ENCODE peak calls at places on chromosomes 16 and 17, in seven cellular contexts. One of them, this sample, is unnamed.

GRCh38 chr17:1416414-1416813 is 16.4 kb upstream of the YWHAE start:
- DNase-seq in GM12891: no peak
- DNase-seq in GM12878: no peak
- DNase-seq in GM12892: no peak
- DNase-seq in K562: no peak
- DNase-seq in H1: no peak
- DNase-seq in HepG2: no peak
- DNase-seq in this sample: no peak

GRCh38 chr17:62626719-62627218 is 701 bp upstream of the MRC2 start:
- DNase-seq in GM12892: no peak
- DNase-seq in GM12891: peak; percentile 44
- DNase-seq in HepG2: peak; percentile 31
- DNase-seq in H1: no peak
- DNase-seq in GM12878: no peak
- DNase-seq in K562: no peak
- DNase-seq in this sample: peak; percentile 88

GRCh38 chr17:38871247-38871991 is 1.6 kb downstream of the LASP1 start:
- DNase-seq in HepG2: peak; percentile 98
- DNase-seq in K562: peak; percentile 97
- DNase-seq in H1: no peak
- DNase-seq in GM12891: no peak
- DNase-seq in GM12878: peak; percentile 45
- DNase-seq in GM12892: no peak
- DNase-seq in this sample: no peak

GRCh38 chr16:89261691-89262563 is 44.4 kb downstream of the ZNF778 start:
- DNase-seq in K562: no peak
- DNase-seq in GM12891: no peak
- DNase-seq in HepG2: peak; percentile 62
- DNase-seq in H1: no peak
- DNase-seq in GM12878: no peak
- DNase-seq in GM12892: no peak
- DNase-seq in this sample: no peak

GRCh38 chr16:9703731-9704130 is 478.5 kb downstream of the GRIN2A start:
- DNase-seq in HepG2: no peak
- DNase-seq in GM12891: no peak
- DNase-seq in K562: no peak
- DNase-seq in GM12892: no peak
- DNase-seq in H1: no peak
- DNase-seq in GM12878: no peak
- DNase-seq in this sample: no peak

GRCh38 chr17:63963123-63963522 is 9.6 kb downstream of the SCN4A start:
- DNase-seq in H1: no peak
- DNase-seq in GM12878: no peak
- DNase-seq in GM12892: no peak
- DNase-seq in GM12891: no peak
- DNase-seq in K562: no peak
- DNase-seq in HepG2: no peak
- DNase-seq in this sample: no peak

GRCh38 chr16:23609929-23610328 is 13.8 kb upstream of the NDUFAB1 start:
- DNase-seq in K562: no peak
- DNase-seq in HepG2: no peak
- DNase-seq in H1: no peak
- DNase-seq in GM12892: no peak
- DNase-seq in GM12891: no peak
- DNase-seq in GM12878: no peak
- DNase-seq in this sample: no peak

GRCh38 chr16:88773812-88774291 is 11.2 kb downstream of the PIEZO1 start:
- DNase-seq in GM12878: no peak
- DNase-seq in GM12891: no peak
- DNase-seq in K562: peak; percentile 100
- DNase-seq in H1: no peak
- DNase-seq in GM12892: no peak
- DNase-seq in HepG2: no peak
- DNase-seq in this sample: no peak

GRCh38 chr16:397736-398332 is 835 bp downstream of the NME4 start:
- DNase-seq in K562: peak; percentile 74
- DNase-seq in GM12891: no peak
- DNase-seq in HepG2: peak; percentile 74
- DNase-seq in H1: peak; percentile 82
- DNase-seq in GM12878: no peak
- DNase-seq in GM12892: no peak
- DNase-seq in this sample: peak; percentile 81

GRCh38 chr16:88624977-88625576 is 13.3 kb upstream of the IL17C start:
- DNase-seq in GM12892: no peak
- DNase-seq in GM12891: no peak
- DNase-seq in H1: no peak
- DNase-seq in HepG2: no peak
- DNase-seq in GM12878: no peak
- DNase-seq in K562: no peak
- DNase-seq in this sample: no peak

GRCh38 chr16:9311303-9311954 is 220.0 kb downstream of the HAPSTR1 start:
- DNase-seq in K562: no peak
- DNase-seq in HepG2: no peak
- DNase-seq in GM12892: no peak
- DNase-seq in H1: peak; percentile 54
- DNase-seq in GM12878: no peak
- DNase-seq in GM12891: no peak
- DNase-seq in this sample: no peak

GRCh38 chr17:59428896-59429460 is 97.5 kb downstream of the YPEL2 start:
- DNase-seq in H1: no peak
- DNase-seq in GM12878: no peak
- DNase-seq in HepG2: no peak
- DNase-seq in K562: no peak
- DNase-seq in GM12892: no peak
- DNase-seq in GM12891: no peak
- DNase-seq in this sample: no peak

GRCh38 chr17:64064331-64064730 is 43.9 kb upstream of the ICAM2 start:
- DNase-seq in GM12892: no peak
- DNase-seq in GM12878: no peak
- DNase-seq in K562: no peak
- DNase-seq in GM12891: no peak
- DNase-seq in H1: no peak
- DNase-seq in HepG2: no peak
- DNase-seq in this sample: no peak

GRCh38 chr17:5719976-5720375 is 135.7 kb upstream of the NLRP1 start:
- DNase-seq in GM12878: no peak
- DNase-seq in GM12892: no peak
- DNase-seq in HepG2: no peak
- DNase-seq in GM12891: no peak
- DNase-seq in K562: no peak
- DNase-seq in H1: no peak
- DNase-seq in this sample: no peak

GRCh38 chr17:64160378-64160777 is 30.4 kb upstream of the ERN1 start:
- DNase-seq in GM12891: no peak
- DNase-seq in H1: no peak
- DNase-seq in GM12892: no peak
- DNase-seq in HepG2: no peak
- DNase-seq in K562: no peak
- DNase-seq in GM12878: no peak
- DNase-seq in this sample: peak; percentile 62

GRCh38 chr17:77209330-77209748 is 68.6 kb downstream of the SEC14L1 start:
- DNase-seq in K562: no peak
- DNase-seq in GM12892: no peak
- DNase-seq in GM12891: no peak
- DNase-seq in H1: no peak
- DNase-seq in HepG2: peak; percentile 69
- DNase-seq in GM12878: no peak
- DNase-seq in this sample: no peak

GRCh38 chr16:73172621-73173312 is 124.8 kb upstream of the ZFHX3 start:
- DNase-seq in K562: peak; percentile 4
- DNase-seq in GM12892: no peak
- DNase-seq in GM12891: no peak
- DNase-seq in HepG2: no peak
- DNase-seq in H1: peak; percentile 55
- DNase-seq in GM12878: no peak
- DNase-seq in this sample: peak; percentile 80

GRCh38 chr17:42252528-42253172 is 23.5 kb downstream of the STAT5B start:
- DNase-seq in GM12878: no peak
- DNase-seq in H1: no peak
- DNase-seq in GM12891: no peak
- DNase-seq in GM12892: no peak
- DNase-seq in K562: no peak
- DNase-seq in HepG2: no peak
- DNase-seq in this sample: no peak

GRCh38 chr17:19897901-19898300 is 30.2 kb upstream of the ULK2 start:
- DNase-seq in H1: no peak
- DNase-seq in GM12878: no peak
- DNase-seq in K562: no peak
- DNase-seq in HepG2: no peak
- DNase-seq in GM12891: no peak
- DNase-seq in GM12892: no peak
- DNase-seq in this sample: no peak

GRCh38 chr17:7223375-7223774 is 3.6 kb downstream of the ACADVL start:
- DNase-seq in GM12891: no peak
- DNase-seq in K562: no peak
- DNase-seq in HepG2: no peak
- DNase-seq in H1: no peak
- DNase-seq in GM12878: no peak
- DNase-seq in GM12892: no peak
- DNase-seq in this sample: no peak

GRCh38 chr16:89859809-89860075 is 13.7 kb upstream of the TCF25 start:
- DNase-seq in HepG2: no peak
- DNase-seq in K562: no peak
- DNase-seq in H1: no peak
- DNase-seq in GM12878: no peak
- DNase-seq in GM12891: no peak
- DNase-seq in GM12892: no peak
- DNase-seq in this sample: no peak

GRCh38 chr17:17173921-17174320 is 32.2 kb downstream of the PLD6 start:
- DNase-seq in HepG2: no peak
- DNase-seq in K562: no peak
- DNase-seq in GM12878: no peak
- DNase-seq in GM12892: no peak
- DNase-seq in H1: no peak
- DNase-seq in GM12891: no peak
- DNase-seq in this sample: no peak

GRCh38 chr17:17176341-17176740 is 29.8 kb downstream of the PLD6 start:
- DNase-seq in H1: no peak
- DNase-seq in GM12878: no peak
- DNase-seq in HepG2: no peak
- DNase-seq in K562: no peak
- DNase-seq in GM12891: no peak
- DNase-seq in GM12892: no peak
- DNase-seq in this sample: no peak

GRCh38 chr17:17175340-17175739 is 30.8 kb downstream of the PLD6 start:
- DNase-seq in GM12892: no peak
- DNase-seq in H1: no peak
- DNase-seq in HepG2: no peak
- DNase-seq in K562: no peak
- DNase-seq in GM12878: no peak
- DNase-seq in GM12891: no peak
- DNase-seq in this sample: no peak

GRCh38 chr17:17177186-17177585 is 28.9 kb downstream of the PLD6 start:
- DNase-seq in H1: no peak
- DNase-seq in K562: no peak
- DNase-seq in HepG2: no peak
- DNase-seq in GM12892: no peak
- DNase-seq in GM12878: no peak
- DNase-seq in GM12891: no peak
- DNase-seq in this sample: no peak

DNA sequence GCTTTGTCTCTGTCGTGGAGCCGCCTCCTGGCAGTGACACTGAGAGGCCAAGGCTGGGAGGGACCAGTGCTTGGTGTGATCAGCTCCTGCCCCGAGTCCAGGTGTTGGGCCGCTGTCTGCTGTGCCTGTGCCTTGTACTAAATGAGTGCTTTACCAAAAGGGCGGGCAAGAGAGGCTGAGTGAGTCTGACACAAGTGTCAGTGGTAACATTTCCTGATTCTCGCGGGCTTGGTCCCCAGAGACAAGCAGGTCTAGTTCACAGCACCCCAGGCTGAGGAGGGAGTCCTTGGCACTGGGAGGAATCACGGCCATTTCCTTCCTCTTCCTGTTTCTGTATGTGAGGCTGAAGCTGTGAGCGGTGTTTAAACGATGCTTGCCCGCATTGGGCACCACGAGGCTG is 30.2 kb downstream of the PLD6 start:
- DNase-seq in H1: no peak
- DNase-seq in K562: no peak
- DNase-seq in HepG2: no peak
- DNase-seq in GM12891: no peak
- DNase-seq in GM12878: no peak
- DNase-seq in GM12892: no peak
- DNase-seq in this sample: no peak
- TF ChIP-seq TAF1 in H1: no peak
- TF ChIP-seq TAF1 in K562: no peak
- TF ChIP-seq TAF1 in HepG2: no peak
- TF ChIP-seq TAF1 in GM12891: no peak
- TF ChIP-seq TAF1 in GM12878: no peak
- TF ChIP-seq TAF1 in GM12892: no peak
- TF ChIP-seq TAF1 in this sample: no peak

GRCh38 chr16:67029249-67030096 is 524 bp downstream of the CBFB start:
- DNase-seq in GM12878: no peak
- DNase-seq in HepG2: no peak
- DNase-seq in K562: peak; percentile 73
- DNase-seq in GM12891: peak; percentile 48
- DNase-seq in H1: peak; percentile 62
- DNase-seq in GM12892: peak; percentile 58
- DNase-seq in this sample: peak; percentile 75

GRCh38 chr16:67027046-67027445 is 1.9 kb upstream of the CBFB start:
- DNase-seq in GM12878: no peak
- DNase-seq in GM12892: no peak
- DNase-seq in GM12891: no peak
- DNase-seq in H1: peak; percentile 22
- DNase-seq in K562: no peak
- DNase-seq in HepG2: no peak
- DNase-seq in this sample: no peak

GRCh38 chr16:67026570-67026969 is 2.4 kb upstream of the CBFB start:
- DNase-seq in GM12892: no peak
- DNase-seq in H1: no peak
- DNase-seq in HepG2: no peak
- DNase-seq in GM12878: no peak
- DNase-seq in K562: no peak
- DNase-seq in GM12891: no peak
- DNase-seq in this sample: no peak

GRCh38 chr16:67028555-67029248 is at the start of gene CBFB:
- DNase-seq in K562: peak; percentile 96
- DNase-seq in HepG2: peak; percentile 90
- DNase-seq in GM12891: peak; percentile 98
- DNase-seq in GM12878: peak; percentile 75
- DNase-seq in GM12892: peak; percentile 98
- DNase-seq in H1: peak; percentile 91
- DNase-seq in this sample: peak; percentile 99

GRCh38 chr16:67028167-67028554 is 788 bp upstream of the CBFB start:
- DNase-seq in GM12891: no peak
- DNase-seq in K562: no peak
- DNase-seq in H1: no peak
- DNase-seq in GM12878: no peak
- DNase-seq in HepG2: no peak
- DNase-seq in GM12892: no peak
- DNase-seq in this sample: no peak
- TF ChIP-seq TAF1 in GM12891: no peak
- TF ChIP-seq TAF1 in K562: no peak
- TF ChIP-seq TAF1 in H1: no peak
- TF ChIP-seq TAF1 in GM12878: no peak
- TF ChIP-seq TAF1 in HepG2: no peak
- TF ChIP-seq TAF1 in GM12892: no peak
- TF ChIP-seq TAF1 in this sample: no peak

GRCh38 chr17:74218436-74218835 is 5.1 kb downstream of the TTYH2 start:
- DNase-seq in H1: no peak
- DNase-seq in GM12891: no peak
- DNase-seq in K562: no peak
- DNase-seq in GM12878: no peak
- DNase-seq in HepG2: no peak
- DNase-seq in GM12892: no peak
- DNase-seq in this sample: peak; percentile 84
- TF ChIP-seq TAF1 in H1: no peak
- TF ChIP-seq TAF1 in GM12891: no peak
- TF ChIP-seq TAF1 in K562: no peak
- TF ChIP-seq TAF1 in GM12878: no peak
- TF ChIP-seq TAF1 in HepG2: no peak
- TF ChIP-seq TAF1 in GM12892: no peak
- TF ChIP-seq TAF1 in this sample: no peak

GRCh38 chr17:37373530-37374159 is 2.1 kb upstream of the C17orf78 start:
- DNase-seq in GM12878: no peak
- DNase-seq in GM12892: peak; percentile 50
- DNase-seq in GM12891: no peak
- DNase-seq in K562: peak; percentile 90
- DNase-seq in HepG2: peak; percentile 82
- DNase-seq in H1: peak; percentile 67
- DNase-seq in this sample: peak; percentile 74
- TF ChIP-seq TAF1 in GM12878: no peak
- TF ChIP-seq TAF1 in GM12892: no peak
- TF ChIP-seq TAF1 in GM12891: no peak
- TF ChIP-seq TAF1 in K562: no peak
- TF ChIP-seq TAF1 in HepG2: no peak
- TF ChIP-seq TAF1 in H1: no peak
- TF ChIP-seq TAF1 in this sample: no peak

This sample was measured in SK-N-SH.